ENCODE peak calls at places on chromosomes 5 and 9, in six cellular contexts. P, A, X, S, Q and F are unnamed samples.

GRCh38 chr9:10534863-10535262 is 77.9 kb downstream of the PTPRD start:
- DNase-seq in P (no peak), X (no peak), A (no peak), S (no peak), Q (no peak), F (no peak)

GRCh38 chr5:6684075-6684474 is 29.2 kb upstream of the TENT4A start:
- DNase-seq in P (no peak), A (no peak), X (no peak), S (no peak), Q (no peak), F (no peak)

GRCh38 chr9:75604661-75605060 is 285.8 kb upstream of the PCSK5 start:
- DNase-seq in X (no peak), A (no peak), Q (no peak), P (no peak), S (no peak), F (no peak)

GRCh38 chr5:10352404-10353240 is 873 bp upstream of the MARCHF6 start:
- DNase-seq in P (no peak), A (no peak), Q (peak; percentile 53), S (no peak), X (no peak), F (no peak)

GRCh38 chr5:74337252-74338100 is 303.1 kb downstream of the ENC1 start:
- DNase-seq in S (no peak), P (no peak), X (no peak), Q (no peak), A (no peak), F (no peak)

GRCh38 chr5:509632-510185 is 14.5 kb downstream of the SLC9A3 start:
- DNase-seq in S (no peak), X (no peak), A (no peak), Q (no peak), P (peak; percentile 31), F (no peak)

GRCh38 chr5:102811962-102812361 is 56.9 kb downstream of the PAM start:
- DNase-seq in Q (no peak), S (no peak), P (no peak), X (no peak), A (peak; percentile 19), F (no peak)

GRCh38 chr9:118059520-118060278 is 355.5 kb downstream of the TLR4 start:
- DNase-seq in A (no peak), P (peak; percentile 15), X (no peak), Q (peak; percentile 47), S (peak; percentile 2), F (no peak)

GRCh38 chr9:133708123-133708769 is 29.9 kb downstream of the SARDH start:
- DNase-seq in A (no peak), S (no peak), X (no peak), P (no peak), Q (no peak), F (no peak)

GRCh38 chr5:52491071-52491828 is 296.5 kb upstream of the ITGA1 start:
- DNase-seq in P (no peak), X (peak; percentile 96), A (no peak), S (no peak), Q (no peak), F (peak; percentile 10)

GRCh38 chr5:53343187-53343586 is 137.2 kb upstream of the FST start:
- DNase-seq in X (no peak), P (no peak), A (peak; percentile 96), S (no peak), Q (no peak), F (no peak)